ENCODE peak calls at places on chromosomes 13 and 19, in six cellular contexts. F, U, K, G, P and Q are unnamed samples.

GRCh38 chr19:13096968-13097330 is 5.7 kb downstream of the LYL1 start:
- DNase-seq in P (no peak), K (no peak), G (no peak), U (no peak), F (no peak), Q (no peak)

GRCh38 chr19:47512183-47512947 is 2.5 kb downstream of the NAPA start:
- DNase-seq in F (no peak), P (no peak), U (no peak), G (no peak), K (no peak), Q (no peak)

GRCh38 chr19:46935066-46935663 is 74.4 kb downstream of the ARHGAP35 start:
- DNase-seq in F (no peak), U (no peak), K (no peak), G (no peak), P (no peak), Q (no peak)

GRCh38 chr19:22286151-22286810 is at the start of gene ZNF729:
- DNase-seq in K (peak; percentile 6), P (no peak), F (no peak), U (no peak), G (no peak), Q (no peak)

GRCh38 chr13:88068316-88068715 is 397.1 kb downstream of the SLITRK5 start:
- DNase-seq in G (no peak), K (no peak), U (no peak), P (no peak), F (no peak), Q (no peak)

GRCh38 chr13:20796791-20797513 is 23.2 kb upstream of the EEF1AKMT1 start:
- DNase-seq in P (no peak), G (no peak), U (no peak), F (no peak), K (no peak), Q (no peak)

GRCh38 chr19:16203256-16204004 is 5.7 kb downstream of the AP1M1 start:
- DNase-seq in U (no peak), P (no peak), F (no peak), K (no peak), G (no peak), Q (no peak)

GRCh38 chr13:101751488-101751887 is 299.0 kb downstream of the ITGBL1 start:
- DNase-seq in F (no peak), P (no peak), K (no peak), G (no peak), U (no peak), Q (no peak)

GRCh38 chr19:7360393-7360984 is 11.8 kb downstream of the ARHGEF18 start:
- DNase-seq in P (no peak), G (no peak), K (no peak), F (no peak), U (no peak), Q (no peak)

GRCh38 chr19:49807174-49807830 is 5.8 kb downstream of the FUZ start:
- DNase-seq in P (peak; percentile 61), K (no peak), G (no peak), U (no peak), F (no peak), Q (no peak)

GRCh38 chr13:112910016-112910415 is 59.0 kb upstream of the MCF2L start:
- DNase-seq in F (no peak), K (no peak), P (no peak), U (no peak), G (no peak), Q (no peak)

GRCh38 chr13:42971670-42972355 is 20.2 kb downstream of the EPSTI1 start:
- DNase-seq in U (no peak), K (no peak), F (no peak), P (no peak), G (no peak), Q (no peak)

GRCh38 chr19:50230379-50231351 is 27.2 kb downstream of the MYH14 start:
- DNase-seq in U (peak; percentile 57), G (no peak), P (no peak), F (peak; percentile 44), K (no peak), Q (no peak)

GRCh38 chr13:26476111-26476743 is 81.3 kb upstream of the WASF3 start:
- DNase-seq in P (no peak), G (peak; percentile 53), K (peak; percentile 35), F (peak; percentile 47), U (peak; percentile 52), Q (no peak)

GRCh38 chr19:27846944-27847343 is 1366.0 kb downstream of the UQCRFS1 start:
- DNase-seq in P (no peak), G (no peak), K (no peak), U (no peak), F (no peak), Q (no peak)

GRCh38 chr19:17739121-17739875 is 12.0 kb upstream of the FCHO1 start:
- DNase-seq in K (peak; percentile 28), U (no peak), P (no peak), G (no peak), F (no peak), Q (no peak)

GRCh38 chr19:17860993-17861360 is 1.3 kb downstream of the RPL18A start:
- DNase-seq in P (no peak), F (no peak), U (no peak), K (no peak), G (no peak), Q (no peak)

GRCh38 chr13:64855506-64855905 is 2374.6 kb downstream of the PCDH9 start:
- DNase-seq in K (no peak), G (no peak), P (no peak), F (no peak), U (no peak), Q (no peak)

GRCh38 chr13:113559061-113559460 is 25.5 kb upstream of the TFDP1 start:
- DNase-seq in U (no peak), P (no peak), F (no peak), G (no peak), K (no peak), Q (peak; percentile 47)

GRCh38 chr13:56528040-56528760 is 612.5 kb upstream of the PRR20A start:
- DNase-seq in F (no peak), G (no peak), K (no peak), P (no peak), U (no peak), Q (no peak)

GRCh38 chr19:719636-720377 is 11.1 kb downstream of the PALM start:
- DNase-seq in P (no peak), U (no peak), K (no peak), F (no peak), G (no peak), Q (no peak)

GRCh38 chr19:5676105-5676671 is 4.1 kb downstream of the MICOS13 start:
- DNase-seq in K (no peak), F (no peak), U (no peak), P (no peak), G (no peak), Q (no peak)

GRCh38 chr13:110444226-110444653 is 117.3 kb downstream of the RAB20 start:
- DNase-seq in P (peak; percentile 75), G (no peak), K (no peak), U (no peak), F (no peak), Q (no peak)

GRCh38 chr19:15166700-15167099 is 34.1 kb downstream of the NOTCH3 start:
- DNase-seq in F (no peak), P (no peak), U (no peak), G (no peak), K (no peak), Q (no peak)

GRCh38 chr13:41458187-41458938 is 1.0 kb downstream of the RGCC start:
- DNase-seq in U (peak; percentile 54), F (no peak), P (no peak), K (no peak), G (peak; percentile 32), Q (no peak)

DNA sequence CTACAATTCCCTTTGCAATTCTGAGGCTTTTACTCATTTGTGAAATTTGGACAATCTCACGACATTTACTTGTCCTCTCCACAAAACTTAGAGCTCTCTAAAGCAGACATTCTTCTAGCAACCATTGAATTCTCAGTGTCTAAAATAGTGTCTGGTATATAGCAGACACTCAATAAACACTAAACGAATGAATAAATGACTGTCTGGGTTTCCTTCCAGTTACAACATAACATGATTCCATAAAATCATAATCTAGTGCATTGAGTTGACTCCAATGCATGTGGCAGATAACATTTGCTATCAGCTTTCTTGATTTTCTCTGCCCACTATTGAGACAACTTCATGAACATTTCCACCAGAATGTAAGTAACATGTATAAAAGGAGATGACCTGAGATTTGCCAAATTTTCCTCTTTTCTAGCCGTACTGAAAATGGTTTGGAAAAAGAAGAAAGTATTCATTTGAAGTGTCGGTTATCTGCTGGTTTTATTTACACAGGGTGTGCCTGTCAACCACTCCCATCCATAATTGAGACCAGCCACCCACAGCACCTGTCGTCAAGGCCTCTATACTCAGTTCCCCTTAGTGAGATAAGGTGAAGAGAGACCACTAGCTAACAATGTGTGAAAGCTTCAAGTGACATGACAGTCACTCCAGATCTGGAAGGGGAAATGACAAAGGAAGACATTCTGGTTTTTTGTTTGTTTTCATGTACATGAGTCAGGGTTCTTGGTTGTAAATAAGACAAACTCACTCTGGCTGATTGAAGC is 4.8 kb upstream of the SERP2 start:
- DNase-seq in P (no peak), U (no peak), K (no peak), F (no peak), G (no peak), Q (no peak)
- H3K27ac ChIP-seq in P (no peak overlapping the region), U (no peak overlapping the region), K (no peak overlapping the region), F (no peak overlapping the region), G (no peak overlapping the region), Q (no peak overlapping the region)

GRCh38 chr19:9849786-9850185 is 14.7 kb downstream of the PIN1 start:
- DNase-seq in G (no peak), U (no peak), F (no peak), K (no peak), P (no peak), Q (no peak)

GRCh38 chr19:9848761-9849160 is 13.6 kb downstream of the PIN1 start:
- DNase-seq in K (no peak), G (no peak), P (no peak), F (no peak), U (no peak), Q (no peak)

GRCh38 chr19:9847087-9847671 is 12.1 kb downstream of the PIN1 start:
- DNase-seq in G (no peak), K (no peak), U (peak; percentile 56), F (peak; percentile 51), P (peak; percentile 82), Q (no peak)

GRCh38 chr19:9850235-9850959 is 15.3 kb downstream of the PIN1 start:
- DNase-seq in G (no peak), F (no peak), P (no peak), K (no peak), U (no peak), Q (no peak)

GRCh38 chr19:9848060-9848459 is 12.9 kb downstream of the PIN1 start:
- DNase-seq in P (no peak), K (no peak), U (peak; percentile 65), F (no peak), G (no peak), Q (no peak)
- TF ChIP-seq CTCF in P (no peak), K (peak; percentile 33), U (peak; percentile 73), F (peak; percentile 91), G (peak; percentile 24), Q (no peak)

DNA sequence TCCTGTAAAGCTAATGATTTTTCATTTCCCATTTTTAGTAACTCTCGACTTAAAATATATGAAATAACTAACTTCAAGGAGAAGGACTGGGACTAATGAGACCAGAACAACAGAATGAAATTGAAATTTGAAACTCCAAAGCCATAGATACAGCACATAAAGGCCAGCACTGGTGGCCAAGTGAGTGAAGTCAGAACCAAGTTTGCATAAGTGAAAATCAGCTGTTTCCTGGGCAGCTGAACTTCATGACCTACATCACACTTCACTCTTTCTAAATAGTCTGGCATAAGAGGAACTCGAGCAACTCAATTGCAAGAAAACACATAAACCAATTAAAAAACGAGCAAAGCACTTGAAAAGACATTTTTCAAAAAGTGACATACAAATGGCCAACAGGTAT is 84.5 kb downstream of the DCLK1 start:
- DNase-seq in P (no peak), G (no peak), F (no peak), U (no peak), K (no peak), Q (no peak)
- H3K4me3 ChIP-seq in P (no peak overlapping the region), G (no peak overlapping the region), F (no peak overlapping the region), U (no peak overlapping the region), K (no peak overlapping the region), Q (no peak overlapping the region)

GRCh38 chr13:99782669-99783068 is 188.9 kb downstream of the ZIC5 start:
- DNase-seq in G (no peak), U (no peak), K (no peak), F (no peak), P (no peak), Q (no peak)
- H3K27ac ChIP-seq in G (no peak overlapping the region), U (no peak overlapping the region), K (no peak overlapping the region), F (no peak overlapping the region), P (no peak overlapping the region), Q (no peak overlapping the region)